ENCODE peak calls at places on chromosomes 7 and 10, in ten cellular contexts. C is DND-41, J is OCI-LY7, I is left lung, L is body of pancreas, H is heart left ventricle, Q is colonic mucosa, W is stomach, X is lower lobe of right lung, M is GM06990. V is an unnamed sample.

GRCh38 chr10:102930720-102931119 is 12.6 kb downstream of the CNNM2 start:
- DNase-seq in C (no peak), J (no peak), I (no peak), L (no peak), H (no peak), Q (no peak), W (no peak), X (no peak), M (no peak), V (no peak)

GRCh38 chr10:26448706-26449435 is 10.7 kb downstream of the APBB1IP start:
- DNase-seq in C (peak), J (peak), I (no peak), L (no peak), H (no peak), Q (peak), W (no peak), X (no peak), M (peak), V (no peak)

GRCh38 chr7:23349484-23350157 is 50.5 kb downstream of the MALSU1 start:
- DNase-seq in C (no peak), J (no peak), I (no peak), L (no peak), H (no peak), Q (no peak), W (no peak), X (no peak), M (no peak), V (peak)

GRCh38 chr7:91527460-91527859 is 263.2 kb downstream of the FZD1 start:
- DNase-seq in C (no peak), J (no peak), I (no peak), L (no peak), H (no peak), Q (no peak), W (no peak), X (no peak), M (no peak), V (no peak)

GRCh38 chr7:128849156-128849515 is 13.5 kb upstream of the ATP6V1F start:
- DNase-seq in C (no peak), J (no peak), I (no peak), L (no peak), H (no peak), Q (no peak), W (no peak), X (no peak), M (no peak), V (no peak)

GRCh38 chr10:50585921-50586739 is 37.6 kb downstream of the SGMS1 start:
- DNase-seq in C (no peak), J (no peak), I (no peak), L (no peak), H (no peak), Q (no peak), W (no peak), X (no peak), M (no peak), V (peak)

GRCh38 chr10:22218448-22218847 is 633 bp upstream of the EBLN1 start:
- DNase-seq in C (no peak), J (no peak), I (no peak), L (no peak), H (no peak), Q (no peak), W (no peak), X (no peak), M (no peak), V (no peak)

GRCh38 chr7:157544980-157545680 is 208.3 kb downstream of the DNAJB6 start:
- DNase-seq in C (no peak), J (no peak), I (peak), L (no peak), H (no peak), Q (no peak), W (no peak), X (peak), M (no peak), V (no peak)

GRCh38 chr10:125411724-125412123 is 251.4 kb upstream of the CTBP2 start:
- DNase-seq in C (no peak), J (no peak), I (no peak), L (no peak), H (no peak), Q (no peak), W (no peak), X (no peak), M (no peak), V (peak)

GRCh38 chr10:50431118-50431517 is 179.8 kb upstream of the ASAH2 start:
- DNase-seq in C (no peak), J (no peak), I (no peak), L (no peak), H (no peak), Q (no peak), W (no peak), X (no peak), M (no peak), V (peak)

GRCh38 chr7:7183061-7183832 is 903 bp downstream of the C1GALT1 start:
- DNase-seq in C (no peak), J (peak), I (peak), L (peak), H (peak), Q (peak), W (peak), X (peak), M (peak), V (peak)

GRCh38 chr10:65394898-65395297 is 1530.9 kb upstream of the LRRTM3 start:
- DNase-seq in C (no peak), J (no peak), I (no peak), L (no peak), H (no peak), Q (no peak), W (no peak), X (no peak), M (no peak), V (peak)

GRCh38 chr10:126468876-126469643 is 80.8 kb upstream of the ADAM12 start:
- DNase-seq in C (peak), J (no peak), I (no peak), L (no peak), H (no peak), Q (no peak), W (no peak), X (no peak), M (no peak), V (peak)

GRCh38 chr10:1559311-1559710 is 178.0 kb downstream of the ADARB2 start:
- DNase-seq in C (no peak), J (no peak), I (no peak), L (no peak), H (no peak), Q (no peak), W (no peak), X (no peak), M (no peak), V (no peak)

GRCh38 chr10:114869500-114869899 is 47.9 kb downstream of the FHIP2A start:
- DNase-seq in C (no peak), J (no peak), I (no peak), L (no peak), H (no peak), Q (no peak), W (no peak), X (no peak), M (no peak), V (peak)

GRCh38 chr10:94992811-94993210 is 54.4 kb downstream of the CYP2C9 start:
- DNase-seq in C (no peak), J (no peak), I (no peak), L (no peak), H (no peak), Q (no peak), W (no peak), X (no peak), M (no peak), V (no peak)

GRCh38 chr10:87503892-87504291 is 801 bp upstream of the MINPP1 start:
- DNase-seq in C (no peak), J (no peak), I (no peak), L (no peak), H (no peak), Q (no peak), W (no peak), X (no peak), M (no peak), V (peak)

GRCh38 chr7:7870590-7870989 is 98.0 kb upstream of the GLCCI1 start:
- DNase-seq in C (no peak), J (no peak), I (no peak), L (no peak), H (no peak), Q (no peak), W (no peak), X (no peak), M (no peak), V (no peak)

GRCh38 chr7:128162666-128163065 is 78.4 kb upstream of the LEP start:
- DNase-seq in C (no peak), J (no peak), I (no peak), L (no peak), H (no peak), Q (no peak), W (no peak), X (no peak), M (no peak), V (no peak)

GRCh38 chr7:73577627-73578341 is 595 bp downstream of the TBL2 start:
- DNase-seq in C (peak), J (no peak), I (peak), L (no peak), H (no peak), Q (peak), W (no peak), X (peak), M (no peak), V (peak)

GRCh38 chr10:89684604-89685003 is 16.8 kb upstream of the KIF20B start:
- DNase-seq in C (no peak), J (no peak), I (no peak), L (no peak), H (no peak), Q (no peak), W (no peak), X (no peak), M (no peak), V (peak)

GRCh38 chr7:20330797-20331230 is at the start of gene ITGB8:
- DNase-seq in C (no peak), J (no peak), I (peak), L (no peak), H (peak), Q (peak), W (peak), X (peak), M (no peak), V (no peak)

GRCh38 chr7:105461518-105461917 is 60.6 kb downstream of the PUS7 start:
- DNase-seq in C (no peak), J (no peak), I (no peak), L (no peak), H (no peak), Q (no peak), W (no peak), X (no peak), M (no peak), V (peak)

GRCh38 chr7:101218236-101219130 is 518 bp downstream of the ZNHIT1 start:
- DNase-seq in C (no peak), J (no peak), I (no peak), L (no peak), H (no peak), Q (no peak), W (no peak), X (no peak), M (no peak), V (peak)

GRCh38 chr7:141541375-141541774 is 9.8 kb upstream of the AGK start:
- DNase-seq in C (no peak), J (no peak), I (no peak), L (no peak), H (no peak), Q (no peak), W (no peak), X (no peak), M (no peak), V (no peak)

GRCh38 chr10:7707102-7707501 is 4.0 kb downstream of the ITIH2 start:
- DNase-seq in C (no peak), J (no peak), I (no peak), L (no peak), H (no peak), Q (no peak), W (no peak), X (no peak), M (no peak), V (no peak)

GRCh38 chr7:20035279-20035875 is 181.8 kb downstream of the MACC1 start:
- DNase-seq in C (no peak), J (no peak), I (peak), L (no peak), H (no peak), Q (no peak), W (no peak), X (no peak), M (no peak), V (no peak)

GRCh38 chr7:2165239-2165609 is 67.5 kb downstream of the MAD1L1 start:
- DNase-seq in C (no peak), J (no peak), I (peak), L (no peak), H (peak), Q (no peak), W (no peak), X (no peak), M (no peak), V (no peak)

GRCh38 chr7:2164646-2165045 is 68.1 kb downstream of the MAD1L1 start:
- DNase-seq in C (no peak), J (no peak), I (no peak), L (no peak), H (no peak), Q (no peak), W (no peak), X (no peak), M (no peak), V (no peak)

GRCh38 chr7:2164156-2164555 is 68.6 kb downstream of the MAD1L1 start:
- DNase-seq in C (no peak), J (no peak), I (peak), L (no peak), H (no peak), Q (no peak), W (no peak), X (no peak), M (no peak), V (no peak)

GRCh38 chr7:2166625-2167280 is 66.0 kb downstream of the MAD1L1 start:
- DNase-seq in C (no peak), J (no peak), I (peak), L (no peak), H (peak), Q (no peak), W (no peak), X (no peak), M (no peak), V (no peak)

DNA sequence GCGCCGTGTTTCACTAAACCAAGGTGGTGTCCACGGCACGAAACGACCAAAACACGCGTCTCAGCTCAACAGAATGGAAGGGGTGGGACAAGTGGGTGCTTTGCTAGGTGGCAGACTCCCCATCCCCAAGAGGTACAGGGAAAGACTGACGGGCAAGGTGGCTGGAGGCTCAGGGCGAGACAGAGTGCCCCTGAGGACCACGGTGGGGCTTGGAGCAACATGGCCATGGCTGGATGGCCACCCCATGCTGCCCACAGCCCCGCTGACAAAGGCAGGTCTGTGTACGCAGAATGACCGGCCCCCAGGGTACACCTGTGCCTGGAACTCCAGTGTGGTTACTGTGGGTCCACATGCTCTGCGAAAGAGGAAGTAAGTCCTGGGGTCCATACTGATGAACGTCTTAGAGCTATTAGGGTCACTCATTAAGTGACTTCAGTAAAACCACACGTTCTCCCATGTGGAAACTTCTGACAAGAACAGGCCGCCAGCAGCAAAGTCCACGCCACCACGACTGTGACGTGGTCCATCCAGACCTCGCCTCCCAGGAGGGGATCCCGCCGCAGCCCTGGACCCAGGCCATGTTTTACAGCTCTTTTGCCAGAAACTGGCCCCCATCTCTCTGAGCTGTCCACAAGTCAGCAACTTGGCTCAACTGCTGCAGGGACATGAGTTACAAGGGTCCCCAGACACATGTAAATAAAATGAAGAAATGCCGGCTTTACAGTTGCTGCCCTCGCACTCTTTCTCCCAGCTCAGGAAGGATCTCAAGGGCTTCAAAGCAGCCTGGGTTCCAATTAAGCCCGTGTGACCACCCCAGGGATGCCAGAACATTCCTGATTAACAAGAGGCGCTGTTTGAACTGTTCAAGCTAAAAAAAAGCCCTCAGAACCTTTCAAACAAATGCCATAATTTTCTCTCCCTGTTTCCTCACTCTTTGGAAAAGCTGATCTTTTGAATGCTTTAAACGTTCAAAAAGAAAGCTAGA is 66.8 kb downstream of the MAD1L1 start:
- DNase-seq in C (no peak), J (peak), I (peak), L (no peak), H (peak), Q (no peak), W (no peak), X (no peak), M (peak), V (peak)
- TF ChIP-seq CTCF in C (no peak), J (no peak), I (no peak), L (no peak), H (no peak), Q (no peak), W (no peak), X (no peak), M (no peak), V (no peak)

DNA sequence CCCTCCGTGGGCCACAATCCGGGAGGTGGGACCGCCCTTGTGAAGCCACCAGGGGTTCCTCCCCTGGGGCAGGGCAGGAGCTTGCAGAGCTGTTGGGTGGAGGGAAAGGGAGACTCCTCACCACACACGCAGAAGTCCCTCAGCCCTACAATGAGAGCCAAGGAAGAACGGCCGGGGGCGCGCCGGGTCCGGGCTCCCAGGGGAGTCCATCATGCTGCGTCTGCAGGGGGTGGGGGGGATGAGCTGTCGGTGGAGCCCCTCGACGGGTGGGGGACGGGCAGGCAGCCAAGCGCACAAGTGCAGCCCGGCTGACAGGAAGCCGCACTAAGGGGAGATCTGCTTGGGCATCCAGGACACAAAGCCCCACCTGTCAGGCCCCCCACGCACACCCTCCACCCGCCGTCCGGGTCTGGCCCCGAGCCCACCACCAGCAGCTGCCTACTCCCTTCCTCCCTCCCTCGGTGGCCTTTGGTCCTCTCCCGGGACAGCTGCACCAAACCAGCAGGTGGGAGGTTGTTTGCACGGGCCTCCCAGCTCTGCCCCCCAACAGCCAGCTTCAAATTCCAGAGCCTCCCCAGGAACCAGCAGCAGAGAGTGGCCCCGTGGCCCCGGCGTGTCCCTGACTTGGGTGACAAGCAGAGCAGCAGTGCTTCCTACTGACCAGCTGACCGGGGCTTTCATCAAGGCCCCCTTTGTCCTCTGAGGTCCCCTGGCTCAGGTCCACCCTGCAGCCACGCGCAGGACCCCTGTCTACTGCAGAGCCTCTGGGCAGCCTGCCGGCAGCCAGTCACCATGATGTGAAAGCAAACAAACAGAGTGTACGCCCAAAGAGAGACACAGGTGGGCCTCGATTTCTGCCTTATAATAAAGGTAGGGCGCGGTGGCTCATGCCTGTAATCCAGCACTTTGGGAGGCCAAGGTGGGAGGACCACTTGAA is 50.3 kb downstream of the HIP1 start:
- DNase-seq in C (peak), J (peak), I (no peak), L (peak), H (peak), Q (no peak), W (no peak), X (no peak), M (peak), V (no peak)
- H3K4me3 ChIP-seq in C (no peak), J (peak), I (no peak), L (no peak), H (no peak), Q (no peak), W (no peak), X (no peak), M (no peak), V (no peak)

DNA sequence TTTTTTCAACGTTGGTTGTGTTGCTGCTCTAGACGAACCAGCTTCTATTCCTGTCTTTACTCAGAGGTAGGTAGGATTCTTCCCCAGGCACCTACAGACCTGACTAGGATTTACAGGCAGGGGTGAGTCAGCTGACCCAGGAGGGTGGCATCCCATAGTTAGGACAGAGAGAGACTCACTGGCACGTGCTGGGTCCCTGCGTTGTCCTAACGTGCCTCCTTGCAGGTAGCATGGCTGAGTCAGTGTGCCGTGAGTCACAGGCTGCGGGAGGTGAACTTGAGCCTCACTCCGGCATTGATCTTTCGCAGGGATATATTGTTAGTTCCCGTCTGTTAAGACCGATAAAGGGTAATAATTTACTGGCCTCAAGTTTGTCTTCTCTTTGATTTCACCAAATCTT is 96.5 kb downstream of the PFKFB3 start:
- DNase-seq in C (no peak), J (no peak), I (no peak), L (peak), H (no peak), Q (no peak), W (peak), X (no peak), M (no peak), V (no peak)
- TF ChIP-seq CTCF in C (no peak), J (no peak), I (no peak), L (no peak), H (no peak), Q (no peak), W (no peak), X (no peak), M (no peak), V (no peak)

DNA sequence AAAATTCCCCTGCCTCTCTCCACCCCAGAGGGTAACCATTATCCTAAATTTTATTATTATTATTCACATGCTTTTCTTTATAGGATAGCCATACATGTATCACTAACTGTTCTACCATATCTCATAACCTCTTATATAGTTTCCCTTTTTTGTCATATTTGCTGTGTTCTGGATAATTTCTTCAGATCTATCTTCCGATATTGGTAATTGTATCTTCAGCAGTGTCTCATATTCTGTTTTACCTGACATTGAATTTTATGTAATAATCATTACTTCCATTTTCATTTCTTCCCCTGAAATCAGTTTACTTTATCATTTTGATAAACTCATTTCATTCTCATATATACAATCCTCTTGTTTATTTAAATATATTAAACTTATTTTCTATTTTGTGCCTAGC is 273.5 kb downstream of the ADK start:
- DNase-seq in C (no peak), J (no peak), I (no peak), L (no peak), H (no peak), Q (no peak), W (no peak), X (no peak), M (no peak), V (no peak)
- H3K4me3 ChIP-seq in C (no peak), J (no peak), I (no peak), L (no peak), H (no peak), Q (no peak), W (no peak), X (no peak), M (no peak), V (no peak)